ENCODE peak calls at places on chromosomes 13 and 19, in seven cellular contexts. W, Q, N, U, A, M and E are unnamed samples.

GRCh38 chr19:13260883-13261653 is 110.9 kb downstream of the IER2 start:
- DNase-seq in A (no peak), N (peak), W (peak), Q (no peak), M (peak), U (peak), E (no peak)

GRCh38 chr13:46053162-46054012 is 841 bp upstream of the ZC3H13 start:
- DNase-seq in M (no peak), N (no peak), U (no peak), A (no peak), W (no peak), Q (no peak), E (no peak)

GRCh38 chr13:75482070-75482819 is at the start of gene TBC1D4:
- DNase-seq in U (peak), N (peak), A (peak), W (peak), M (peak), Q (peak), E (peak)

GRCh38 chr19:459724-460511 is 915 bp downstream of the SHC2 start:
- DNase-seq in U (peak), Q (peak), A (no peak), N (peak), M (no peak), W (peak), E (peak)

GRCh38 chr13:32087955-32088747 is 56.6 kb downstream of the FRY start:
- DNase-seq in W (peak), U (peak), A (no peak), N (peak), M (no peak), Q (no peak), E (no peak)

GRCh38 chr13:45242070-45242469 is 41.2 kb upstream of the KCTD4 start:
- DNase-seq in U (peak), N (no peak), Q (no peak), A (no peak), W (peak), M (no peak), E (no peak)

GRCh38 chr19:55643733-55644116 is 276 bp downstream of the ZNF581 start:
- DNase-seq in M (no peak), Q (no peak), N (no peak), U (no peak), A (no peak), W (no peak), E (no peak)

GRCh38 chr19:14559916-14560775 is 11.7 kb downstream of the NDUFB7 start:
- DNase-seq in M (no peak), Q (peak), A (no peak), N (no peak), U (no peak), W (no peak), E (no peak)

GRCh38 chr13:22848539-22849052 is 332.2 kb upstream of the SGCG start:
- DNase-seq in U (no peak), W (no peak), M (no peak), A (peak), N (peak), Q (peak), E (no peak)

GRCh38 chr13:110138700-110139036 is 168.3 kb downstream of the COL4A1 start:
- DNase-seq in A (no peak), Q (no peak), W (no peak), N (no peak), U (peak), M (no peak), E (no peak)

GRCh38 chr19:5075603-5076002 is 106.7 kb downstream of the KDM4B start:
- DNase-seq in Q (no peak), N (no peak), A (no peak), W (no peak), M (no peak), U (no peak), E (no peak)

GRCh38 chr19:5076440-5077208 is 107.7 kb downstream of the KDM4B start:
- DNase-seq in W (no peak), A (no peak), N (no peak), Q (no peak), U (no peak), M (no peak), E (no peak)

GRCh38 chr19:5078179-5078578 is 109.3 kb downstream of the KDM4B start:
- DNase-seq in A (no peak), U (no peak), W (no peak), M (no peak), N (no peak), Q (no peak), E (no peak)

GRCh38 chr19:5078666-5079409 is 109.9 kb downstream of the KDM4B start:
- DNase-seq in A (no peak), M (no peak), U (no peak), N (no peak), W (no peak), Q (no peak), E (no peak)

GRCh38 chr19:5077209-5077515 is 108.2 kb downstream of the KDM4B start:
- DNase-seq in Q (no peak), N (no peak), W (no peak), A (no peak), U (no peak), M (no peak), E (no peak)
- H3K4ac ChIP-seq in Q (no peak), N (no peak), W (no peak), A (no peak), U (no peak), M (no peak), E (no peak)

DNA sequence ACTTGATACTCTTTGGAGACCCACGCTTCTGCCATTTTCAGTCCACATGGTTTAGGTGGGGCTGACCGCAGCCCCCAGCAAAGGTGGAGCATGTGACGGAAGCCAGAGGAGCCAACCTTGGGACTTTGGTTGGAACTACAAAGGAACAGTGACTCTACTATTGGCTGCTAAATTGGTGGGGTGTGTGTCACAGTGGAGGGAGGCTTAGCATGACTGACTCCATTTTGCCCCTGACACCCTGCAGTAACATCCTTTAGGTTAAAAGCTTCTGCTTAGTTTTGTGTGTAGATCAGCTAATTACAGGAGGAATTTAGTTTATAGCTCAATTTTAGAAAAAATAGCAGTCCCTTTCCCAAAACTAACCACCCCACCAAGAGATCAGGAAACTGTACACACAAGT is 6.6 kb downstream of the SDHAF1 start:
- DNase-seq in U (no peak), A (no peak), N (no peak), Q (no peak), W (no peak), M (no peak), E (no peak)
- H3K18ac ChIP-seq in U (no peak), A (no peak), N (no peak), Q (no peak), W (no peak), M (no peak), E (no peak)

DNA sequence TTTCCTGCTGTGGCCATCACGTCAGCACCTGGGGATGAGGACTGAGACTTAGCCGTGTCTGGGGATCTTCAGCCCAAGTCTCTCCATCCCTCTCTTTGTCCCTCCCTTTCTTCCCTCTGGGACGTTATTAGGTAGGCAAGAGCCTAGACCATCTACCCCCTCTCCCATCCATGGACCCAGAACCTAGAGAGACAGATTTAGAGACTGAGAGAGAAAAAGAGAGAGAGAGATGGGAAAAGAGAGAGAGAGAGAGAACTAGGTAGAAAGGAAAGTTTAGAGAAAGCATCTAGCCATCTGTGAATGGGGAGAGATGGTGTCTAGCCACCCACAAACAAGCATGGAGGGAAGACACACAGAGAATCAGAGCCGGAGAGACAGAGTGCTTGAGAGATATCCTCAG is 473 bp downstream of the KLK4 start:
- DNase-seq in M (no peak), U (no peak), Q (no peak), W (no peak), N (no peak), A (no peak), E (no peak)
- H3K4ac ChIP-seq in M (no peak), U (no peak), Q (no peak), W (no peak), N (no peak), A (no peak), E (no peak)

GRCh38 chr13:40637644-40638043 is 28.8 kb downstream of the FOXO1 start:
- DNase-seq in N (no peak), A (no peak), U (peak), M (no peak), Q (no peak), W (no peak), E (no peak)

GRCh38 chr13:40631605-40632004 is 34.8 kb downstream of the FOXO1 start:
- DNase-seq in Q (no peak), U (no peak), M (no peak), N (no peak), W (no peak), A (no peak), E (no peak)

GRCh38 chr13:40639226-40639681 is 27.2 kb downstream of the FOXO1 start:
- DNase-seq in U (peak), N (peak), M (peak), A (no peak), W (no peak), Q (no peak), E (no peak)

GRCh38 chr13:40632915-40633314 is 33.5 kb downstream of the FOXO1 start:
- DNase-seq in N (no peak), W (no peak), Q (no peak), U (no peak), M (no peak), A (no peak), E (no peak)

DNA sequence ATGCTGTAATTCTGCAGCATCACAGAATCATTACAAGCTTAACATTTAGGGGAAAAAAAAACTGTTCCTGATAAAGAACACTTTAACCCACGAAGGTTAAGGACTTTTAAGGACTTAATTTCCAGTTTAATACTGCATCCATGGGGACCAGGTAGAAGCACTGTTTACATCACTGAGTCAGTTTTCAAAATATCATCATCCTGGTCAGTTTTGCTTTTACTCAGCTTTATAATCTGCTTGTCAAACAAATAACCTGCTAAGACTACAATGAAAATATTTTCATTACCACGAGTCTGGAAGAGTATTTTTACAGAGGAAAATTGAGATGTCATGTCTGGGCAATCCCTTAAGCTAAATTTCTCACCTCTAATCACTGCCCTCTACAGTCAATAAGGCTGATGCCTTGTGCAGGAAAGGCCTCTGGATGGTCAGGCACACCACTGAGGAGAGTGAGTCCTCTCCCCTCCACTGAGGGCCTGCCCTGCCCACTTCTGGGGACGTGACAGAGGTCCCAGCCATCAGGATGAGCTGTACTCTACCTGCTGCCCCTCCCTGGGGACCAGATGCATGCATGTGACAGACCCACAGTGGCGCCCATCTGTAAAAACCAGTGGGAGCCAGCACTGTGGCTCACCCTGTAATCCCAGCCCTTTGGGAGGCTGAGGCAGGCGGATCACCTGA is 31.0 kb downstream of the FOXO1 start:
- DNase-seq in W (no peak), Q (no peak), U (no peak), A (no peak), N (no peak), M (no peak), E (no peak)
- H3K18ac ChIP-seq in W (no peak), Q (no peak), U (no peak), A (no peak), N (no peak), M (no peak), E (peak)

DNA sequence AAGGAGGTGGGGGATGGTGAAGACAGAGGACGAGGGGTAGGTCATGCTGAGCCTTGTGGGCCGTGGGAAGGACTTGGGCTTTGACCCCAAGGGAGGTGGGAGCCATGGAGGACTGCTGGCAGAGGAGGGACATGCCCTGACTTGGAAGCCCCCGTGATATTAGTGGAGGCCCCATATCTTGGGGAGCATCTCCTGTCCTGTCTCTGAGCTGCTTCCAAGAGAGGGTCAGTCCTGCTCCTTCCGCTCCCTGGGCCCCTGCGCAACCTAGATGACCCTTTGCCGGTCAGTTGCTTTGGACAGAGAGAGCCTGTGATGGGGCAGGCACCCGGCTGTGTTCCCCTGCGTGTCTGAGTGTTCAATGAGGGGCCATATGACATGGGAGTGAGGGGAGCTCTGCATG is 5.2 kb downstream of the TLE6 start:
- DNase-seq in U (no peak), N (no peak), A (no peak), Q (no peak), W (no peak), M (no peak), E (no peak)
- H3K4ac ChIP-seq in U (no peak), N (no peak), A (no peak), Q (no peak), W (no peak), M (no peak), E (no peak)